ENCODE peak calls at places on chromosomes 2 and 18, in four cellular contexts. C is mesendoderm, J is H1, S is IMR-90. D is an unnamed sample.

GRCh38 chr18:54801374-54801773 is 26.9 kb upstream of the RAB27B start:
- DNase-seq in C (no peak), J (no peak), S (no peak), D (no peak)

GRCh38 chr18:22422909-22423548 is 5.3 kb upstream of the CTAGE1 start:
- DNase-seq in C (no peak), J (no peak), S (peak), D (no peak)

GRCh38 chr2:33727361-33728032 is 128.4 kb upstream of the FAM98A start:
- DNase-seq in C (no peak), J (no peak), S (no peak), D (no peak)

GRCh38 chr2:233061591-233062446 is 1.7 kb downstream of the INPP5D start:
- DNase-seq in C (peak), J (no peak), S (peak), D (peak)

GRCh38 chr2:174654429-174654941 is 56.9 kb upstream of the WIPF1 start:
- DNase-seq in C (no peak), J (no peak), S (peak), D (no peak)

GRCh38 chr2:171882095-171882769 is 11.8 kb downstream of the SLC25A12 start:
- DNase-seq in C (no peak), J (no peak), S (peak), D (no peak)

GRCh38 chr2:98589489-98589888 is 18.8 kb downstream of the COA5 start:
- DNase-seq in C (no peak), J (no peak), S (no peak), D (no peak)

GRCh38 chr18:10927980-10928605 is 221.3 kb downstream of the PIEZO2 start:
- DNase-seq in C (no peak), J (no peak), S (peak), D (no peak)

GRCh38 chr2:157182834-157183396 is 74.6 kb upstream of the GALNT5 start:
- DNase-seq in C (peak), J (no peak), S (peak), D (no peak)

GRCh38 chr2:186950694-186951093 is 101.7 kb upstream of the ZSWIM2 start:
- DNase-seq in C (no peak), J (no peak), S (peak), D (no peak)

GRCh38 chr2:230796280-230796862 is 68.4 kb upstream of the ITM2C start:
- DNase-seq in C (peak), J (no peak), S (peak), D (no peak)

DNA sequence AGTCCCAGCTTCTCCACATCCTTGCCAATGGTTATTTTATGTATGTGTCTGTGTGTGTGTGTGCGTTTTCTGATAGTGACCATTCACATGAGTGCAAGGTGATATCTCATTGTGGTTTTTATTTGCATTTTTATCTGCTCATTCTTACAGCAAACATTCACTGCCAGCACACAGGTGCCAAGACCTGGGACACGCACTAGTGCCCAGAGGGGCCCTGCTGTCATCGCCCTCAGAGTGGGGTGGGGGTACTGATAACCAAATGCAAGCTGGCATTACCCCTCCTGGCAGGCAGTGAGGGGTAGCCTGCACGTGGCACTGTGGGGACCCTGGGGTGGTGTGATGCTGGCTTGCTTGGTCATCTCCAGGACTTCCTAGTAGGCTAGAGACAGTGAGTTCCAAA is 285.4 kb downstream of the LPIN1 start:
- DNase-seq in C (no peak), J (no peak), S (no peak), D (no peak)
- H3K56ac ChIP-seq in C (no peak), J (no peak), S (no peak), D (no peak)

GRCh38 chr2:85353876-85354285 is 447 bp downstream of the RETSAT start:
- DNase-seq in C (peak), J (no peak), S (peak), D (no peak)

GRCh38 chr2:85354286-85355072 is at the start of the genes ELMOD3 and RETSAT:
- DNase-seq in C (peak), J (peak), S (peak), D (peak)

GRCh38 chr2:85356186-85356585 is 1.6 kb downstream of the ELMOD3 start:
- DNase-seq in C (peak), J (no peak), S (no peak), D (no peak)

GRCh38 chr2:85355073-85355410 is 473 bp downstream of the ELMOD3 start:
- DNase-seq in C (peak), J (no peak), S (no peak), D (no peak)

GRCh38 chr2:85355521-85355920 is 952 bp downstream of the ELMOD3 start:
- DNase-seq in C (no peak), J (no peak), S (no peak), D (no peak)
- H3K56ac ChIP-seq in C (no peak), J (no peak), S (no peak), D (no peak)

GRCh38 chr2:144099340-144099739 is 420.6 kb downstream of the ZEB2 start:
- DNase-seq in C (no peak), J (no peak), S (no peak), D (no peak)

GRCh38 chr2:144094408-144095151 is 425.3 kb downstream of the ZEB2 start:
- DNase-seq in C (peak), J (no peak), S (no peak), D (no peak)

GRCh38 chr2:144099746-144100438 is 420.0 kb downstream of the ZEB2 start:
- DNase-seq in C (peak), J (no peak), S (peak), D (no peak)

GRCh38 chr2:144096531-144096930 is 423.4 kb downstream of the ZEB2 start:
- DNase-seq in C (no peak), J (no peak), S (peak), D (no peak)

DNA sequence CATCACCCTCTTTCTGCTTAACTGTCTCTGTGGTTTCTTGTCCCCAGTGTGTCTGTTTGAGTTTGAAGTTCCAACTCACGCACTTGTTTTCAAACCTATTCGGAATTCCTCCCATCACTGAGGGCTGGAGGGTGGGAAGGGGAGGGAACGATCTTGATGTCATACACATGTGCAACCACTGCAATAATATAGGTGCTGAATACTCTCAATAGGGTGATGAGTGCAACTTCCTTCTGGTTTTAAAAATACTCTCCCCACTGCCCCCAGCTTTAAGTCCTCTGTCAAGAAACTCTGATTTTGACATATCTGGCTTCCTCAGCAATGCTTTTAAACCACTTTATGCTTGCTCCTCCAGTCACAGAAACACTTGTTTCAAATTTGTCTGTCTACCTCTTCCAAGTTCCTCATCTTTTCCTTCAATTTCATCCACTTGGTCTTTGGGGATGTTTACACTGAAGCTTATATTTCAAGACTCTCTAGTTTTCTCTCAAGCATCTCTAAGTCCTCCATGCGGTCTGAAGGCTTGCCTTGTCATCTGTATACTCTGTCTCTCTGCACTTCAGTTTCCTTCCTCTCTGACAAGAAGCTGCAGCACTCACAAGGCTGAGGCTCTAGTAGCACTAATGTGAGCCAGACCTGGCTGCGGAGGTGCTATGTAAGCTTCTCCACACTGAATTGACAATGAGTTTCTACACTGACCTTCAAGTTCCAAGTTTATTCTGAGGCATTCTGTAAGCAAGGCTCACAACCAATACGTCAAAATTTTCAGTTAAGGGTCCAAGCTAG is 422.3 kb downstream of the ZEB2 start:
- DNase-seq in C (no peak), J (no peak), S (no peak), D (no peak)
- H3K56ac ChIP-seq in C (no peak), J (no peak), S (peak), D (no peak)

DNA sequence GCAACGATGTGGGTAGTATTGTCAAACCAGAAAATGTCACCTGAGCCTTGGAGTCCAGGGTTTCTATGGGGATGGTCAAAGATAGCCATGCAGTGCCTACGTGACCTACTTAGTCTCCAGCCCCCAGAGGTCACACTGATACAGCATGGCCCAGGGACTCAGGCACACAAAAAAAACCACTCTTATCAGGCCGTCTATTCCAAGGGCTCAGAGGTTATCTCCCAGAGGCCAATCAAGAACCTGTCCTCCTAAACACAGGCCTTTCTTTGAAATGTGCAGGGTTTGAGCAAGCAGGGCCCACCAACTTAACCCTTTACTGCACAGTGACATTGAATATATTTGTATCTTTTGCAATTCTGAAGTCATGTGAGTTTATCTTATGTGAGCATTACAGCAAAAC is 82.7 kb downstream of the MRO start:
- DNase-seq in C (peak), J (no peak), S (no peak), D (no peak)
- H3K56ac ChIP-seq in C (no peak), J (no peak), S (no peak), D (no peak)

GRCh38 chr2:107473145-107473544 is 353.5 kb upstream of the RGPD4 start:
- DNase-seq in C (no peak), J (no peak), S (no peak), D (no peak)

GRCh38 chr2:107466241-107466640 is 360.5 kb upstream of the RGPD4 start:
- DNase-seq in C (no peak), J (no peak), S (no peak), D (no peak)

GRCh38 chr2:107467414-107467813 is 359.3 kb upstream of the RGPD4 start:
- DNase-seq in C (no peak), J (no peak), S (no peak), D (no peak)

GRCh38 chr2:107466984-107467383 is 359.7 kb upstream of the RGPD4 start:
- DNase-seq in C (no peak), J (no peak), S (no peak), D (no peak)

GRCh38 chr2:107469437-107469995 is 357.2 kb upstream of the RGPD4 start:
- DNase-seq in C (no peak), J (no peak), S (no peak), D (no peak)
- H3K56ac ChIP-seq in C (no peak), J (no peak), S (no peak), D (no peak)

DNA sequence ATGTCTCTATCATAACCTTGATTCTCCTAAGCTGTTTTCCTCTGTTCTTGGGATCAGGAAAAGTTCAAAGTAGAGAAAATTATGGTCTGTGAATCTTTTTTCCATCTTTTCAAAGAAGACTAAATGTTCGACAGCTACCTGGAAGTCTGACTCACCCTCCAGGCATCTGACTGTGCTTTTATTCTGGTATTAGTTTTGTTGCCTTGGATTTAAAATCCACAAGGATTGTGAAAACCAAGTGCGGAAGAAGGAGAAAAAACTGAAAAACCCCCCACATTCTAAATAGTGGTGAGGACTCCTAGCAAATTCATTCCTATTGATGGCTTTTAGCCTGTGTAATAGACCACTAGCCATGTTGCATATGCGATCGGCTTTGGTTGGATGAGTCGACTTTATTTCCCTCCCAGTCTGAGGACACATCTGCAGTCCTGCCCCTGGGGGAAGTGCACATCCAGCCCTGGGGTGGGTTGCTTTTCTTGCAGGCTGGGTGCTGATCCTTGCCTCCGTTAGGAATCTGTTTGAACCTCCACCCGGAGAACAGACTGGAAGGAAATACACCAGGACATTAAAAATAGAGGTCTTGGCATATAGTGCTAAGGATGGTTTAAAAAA is 16.9 kb downstream of the LDLRAD4 start:
- DNase-seq in C (peak), J (no peak), S (no peak), D (no peak)
- H3K56ac ChIP-seq in C (no peak), J (no peak), S (no peak), D (no peak)

GRCh38 chr18:32315881-32316280 is 126.0 kb downstream of the MEP1B start:
- DNase-seq in C (no peak), J (no peak), S (peak), D (no peak)

GRCh38 chr18:32308493-32309120 is 118.8 kb downstream of the MEP1B start:
- DNase-seq in C (peak), J (no peak), S (peak), D (no peak)

GRCh38 chr18:32310119-32310518 is 120.3 kb downstream of the MEP1B start:
- DNase-seq in C (peak), J (no peak), S (peak), D (no peak)
- H3K56ac ChIP-seq in C (no peak), J (no peak), S (no peak), D (no peak)

DNA sequence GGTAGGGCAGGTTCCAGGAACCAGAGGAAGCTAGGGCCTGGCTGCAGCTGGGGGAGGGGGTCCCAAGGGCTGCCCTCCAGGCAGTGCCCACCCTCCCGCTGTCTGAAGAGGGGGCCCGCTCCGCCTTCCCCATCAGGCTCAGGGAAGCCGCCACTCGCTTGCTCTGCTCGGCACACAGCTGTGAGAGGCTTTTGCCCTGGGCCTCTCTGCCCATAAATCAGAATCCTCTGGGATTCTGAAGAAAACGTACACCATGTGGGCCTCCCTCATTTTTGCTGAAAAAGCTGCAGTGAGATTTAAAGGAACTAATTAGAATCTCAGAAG is 28.1 kb downstream of the SDC1 start:
- DNase-seq in C (no peak), J (no peak), S (no peak), D (no peak)
- H3K56ac ChIP-seq in C (no peak), J (no peak), S (no peak), D (no peak)